ENCODE peak calls at places on chromosomes 1 and 21, in ten cellular contexts. One of them, this sample, is unnamed.
A peak's percentile ranks its signal among the peaks of the same experiment; 100 is the strongest.

GRCh38 chr1:25906644-25907300 is 553 bp upstream of the STMN1 start:
- DNase-seq in NCI-H774: no peak
- DNase-seq in cardiac fibroblast: no peak
- DNase-seq in NCI-H1092 treated with DMSO at 0.1 percent for 48 hours: peak; percentile 80
- DNase-seq in non-pigmented ciliary epithelial cell: no peak
- DNase-seq in NCI-H146: peak; percentile 80
- DNase-seq in T follicular helper cell: peak; percentile 12
- DNase-seq in mucosa of gallbladder: no peak
- DNase-seq in activated CD4-positive, alpha-beta T cell treated with anti-CD3 and anti-CD28 coated beads, Interleukin-2, amount 10 ng/mL, durations not matched to agents 7 days and 5 days: peak; percentile 40
- DNase-seq in pons: peak; percentile 61
- DNase-seq in this sample: peak; percentile 52

GRCh38 chr1:94090761-94091160 is 30.2 kb downstream of the ABCA4 start:
- DNase-seq in NCI-H774: no peak
- DNase-seq in cardiac fibroblast: no peak
- DNase-seq in NCI-H1092 treated with DMSO at 0.1 percent for 48 hours: no peak
- DNase-seq in non-pigmented ciliary epithelial cell: no peak
- DNase-seq in NCI-H146: no peak
- DNase-seq in T follicular helper cell: no peak
- DNase-seq in mucosa of gallbladder: no peak
- DNase-seq in activated CD4-positive, alpha-beta T cell treated with anti-CD3 and anti-CD28 coated beads, Interleukin-2, amount 10 ng/mL, durations not matched to agents 7 days and 5 days: no peak
- DNase-seq in pons: no peak
- DNase-seq in this sample: no peak

GRCh38 chr1:35717911-35718476 is 690 bp downstream of the C1orf216 start:
- DNase-seq in NCI-H774: no peak
- DNase-seq in cardiac fibroblast: peak; percentile 77
- DNase-seq in NCI-H1092 treated with DMSO at 0.1 percent for 48 hours: no peak
- DNase-seq in non-pigmented ciliary epithelial cell: no peak
- DNase-seq in NCI-H146: peak; percentile 9
- DNase-seq in T follicular helper cell: no peak
- DNase-seq in mucosa of gallbladder: peak; percentile 20
- DNase-seq in activated CD4-positive, alpha-beta T cell treated with anti-CD3 and anti-CD28 coated beads, Interleukin-2, amount 10 ng/mL, durations not matched to agents 7 days and 5 days: no peak
- DNase-seq in pons: peak; percentile 57
- DNase-seq in this sample: peak; percentile 44

GRCh38 chr1:18302788-18303413 is 177.8 kb upstream of the KLHDC7A start:
- DNase-seq in NCI-H774: no peak
- DNase-seq in cardiac fibroblast: no peak
- DNase-seq in NCI-H1092 treated with DMSO at 0.1 percent for 48 hours: peak; percentile 28
- DNase-seq in non-pigmented ciliary epithelial cell: no peak
- DNase-seq in NCI-H146: no peak
- DNase-seq in T follicular helper cell: no peak
- DNase-seq in mucosa of gallbladder: no peak
- DNase-seq in activated CD4-positive, alpha-beta T cell treated with anti-CD3 and anti-CD28 coated beads, Interleukin-2, amount 10 ng/mL, durations not matched to agents 7 days and 5 days: peak; percentile 8
- DNase-seq in pons: no peak
- DNase-seq in this sample: peak; percentile 19

GRCh38 chr1:228993106-228993505 is 257.8 kb downstream of the RHOU start:
- DNase-seq in NCI-H774: no peak
- DNase-seq in cardiac fibroblast: no peak
- DNase-seq in NCI-H1092 treated with DMSO at 0.1 percent for 48 hours: no peak
- DNase-seq in non-pigmented ciliary epithelial cell: no peak
- DNase-seq in NCI-H146: no peak
- DNase-seq in T follicular helper cell: no peak
- DNase-seq in mucosa of gallbladder: no peak
- DNase-seq in activated CD4-positive, alpha-beta T cell treated with anti-CD3 and anti-CD28 coated beads, Interleukin-2, amount 10 ng/mL, durations not matched to agents 7 days and 5 days: no peak
- DNase-seq in pons: peak; percentile 65
- DNase-seq in this sample: no peak

GRCh38 chr1:165605246-165605645 is 25.8 kb upstream of the MGST3 start:
- DNase-seq in NCI-H774: no peak
- DNase-seq in cardiac fibroblast: no peak
- DNase-seq in NCI-H1092 treated with DMSO at 0.1 percent for 48 hours: no peak
- DNase-seq in non-pigmented ciliary epithelial cell: no peak
- DNase-seq in NCI-H146: peak; percentile 9
- DNase-seq in T follicular helper cell: no peak
- DNase-seq in mucosa of gallbladder: no peak
- DNase-seq in activated CD4-positive, alpha-beta T cell treated with anti-CD3 and anti-CD28 coated beads, Interleukin-2, amount 10 ng/mL, durations not matched to agents 7 days and 5 days: no peak
- DNase-seq in pons: no peak
- DNase-seq in this sample: no peak

GRCh38 chr1:25148673-25149300 is 83.5 kb downstream of the SYF2 start:
- DNase-seq in NCI-H774: no peak
- DNase-seq in cardiac fibroblast: peak; percentile 25
- DNase-seq in NCI-H1092 treated with DMSO at 0.1 percent for 48 hours: no peak
- DNase-seq in non-pigmented ciliary epithelial cell: no peak
- DNase-seq in NCI-H146: no peak
- DNase-seq in T follicular helper cell: no peak
- DNase-seq in mucosa of gallbladder: peak; percentile 14
- DNase-seq in activated CD4-positive, alpha-beta T cell treated with anti-CD3 and anti-CD28 coated beads, Interleukin-2, amount 10 ng/mL, durations not matched to agents 7 days and 5 days: peak; percentile 59
- DNase-seq in pons: peak; percentile 15
- DNase-seq in this sample: no peak

GRCh38 chr1:63559357-63559756 is 33.9 kb upstream of the PGM1 start:
- DNase-seq in NCI-H774: no peak
- DNase-seq in cardiac fibroblast: no peak
- DNase-seq in NCI-H1092 treated with DMSO at 0.1 percent for 48 hours: no peak
- DNase-seq in non-pigmented ciliary epithelial cell: no peak
- DNase-seq in NCI-H146: no peak
- DNase-seq in T follicular helper cell: no peak
- DNase-seq in mucosa of gallbladder: no peak
- DNase-seq in activated CD4-positive, alpha-beta T cell treated with anti-CD3 and anti-CD28 coated beads, Interleukin-2, amount 10 ng/mL, durations not matched to agents 7 days and 5 days: no peak
- DNase-seq in pons: no peak
- DNase-seq in this sample: no peak

GRCh38 chr1:47477595-47478080 is 39.8 kb downstream of the FOXD2 start:
- DNase-seq in NCI-H774: no peak
- DNase-seq in cardiac fibroblast: no peak
- DNase-seq in NCI-H1092 treated with DMSO at 0.1 percent for 48 hours: no peak
- DNase-seq in non-pigmented ciliary epithelial cell: no peak
- DNase-seq in NCI-H146: no peak
- DNase-seq in T follicular helper cell: no peak
- DNase-seq in mucosa of gallbladder: peak; percentile 78
- DNase-seq in activated CD4-positive, alpha-beta T cell treated with anti-CD3 and anti-CD28 coated beads, Interleukin-2, amount 10 ng/mL, durations not matched to agents 7 days and 5 days: no peak
- DNase-seq in pons: no peak
- DNase-seq in this sample: no peak

GRCh38 chr1:16906873-16907272 is 11.1 kb downstream of the RNU1-2 start:
- DNase-seq in NCI-H774: no peak
- DNase-seq in cardiac fibroblast: no peak
- DNase-seq in NCI-H1092 treated with DMSO at 0.1 percent for 48 hours: no peak
- DNase-seq in non-pigmented ciliary epithelial cell: no peak
- DNase-seq in NCI-H146: no peak
- DNase-seq in T follicular helper cell: no peak
- DNase-seq in mucosa of gallbladder: no peak
- DNase-seq in activated CD4-positive, alpha-beta T cell treated with anti-CD3 and anti-CD28 coated beads, Interleukin-2, amount 10 ng/mL, durations not matched to agents 7 days and 5 days: peak; percentile 5
- DNase-seq in pons: no peak
- DNase-seq in this sample: no peak

GRCh38 chr1:6827081-6827480 is 41.8 kb downstream of the CAMTA1 start:
- DNase-seq in NCI-H774: no peak
- DNase-seq in cardiac fibroblast: no peak
- DNase-seq in NCI-H1092 treated with DMSO at 0.1 percent for 48 hours: no peak
- DNase-seq in non-pigmented ciliary epithelial cell: no peak
- DNase-seq in NCI-H146: no peak
- DNase-seq in T follicular helper cell: no peak
- DNase-seq in mucosa of gallbladder: no peak
- DNase-seq in activated CD4-positive, alpha-beta T cell treated with anti-CD3 and anti-CD28 coated beads, Interleukin-2, amount 10 ng/mL, durations not matched to agents 7 days and 5 days: no peak
- DNase-seq in pons: no peak
- DNase-seq in this sample: no peak

GRCh38 chr1:53766766-53767409 is 27.9 kb upstream of the GLIS1 start:
- DNase-seq in NCI-H774: no peak
- DNase-seq in cardiac fibroblast: peak; percentile 72
- DNase-seq in NCI-H1092 treated with DMSO at 0.1 percent for 48 hours: no peak
- DNase-seq in non-pigmented ciliary epithelial cell: no peak
- DNase-seq in NCI-H146: no peak
- DNase-seq in T follicular helper cell: no peak
- DNase-seq in mucosa of gallbladder: no peak
- DNase-seq in activated CD4-positive, alpha-beta T cell treated with anti-CD3 and anti-CD28 coated beads, Interleukin-2, amount 10 ng/mL, durations not matched to agents 7 days and 5 days: no peak
- DNase-seq in pons: no peak
- DNase-seq in this sample: no peak

GRCh38 chr1:84996846-84997666 is at the start of gene MCOLN2:
- DNase-seq in NCI-H774: peak; percentile 37
- DNase-seq in cardiac fibroblast: peak; percentile 18
- DNase-seq in NCI-H1092 treated with DMSO at 0.1 percent for 48 hours: no peak
- DNase-seq in non-pigmented ciliary epithelial cell: no peak
- DNase-seq in NCI-H146: peak; percentile 43
- DNase-seq in T follicular helper cell: peak; percentile 33
- DNase-seq in mucosa of gallbladder: peak; percentile 20
- DNase-seq in activated CD4-positive, alpha-beta T cell treated with anti-CD3 and anti-CD28 coated beads, Interleukin-2, amount 10 ng/mL, durations not matched to agents 7 days and 5 days: peak; percentile 60
- DNase-seq in pons: no peak
- DNase-seq in this sample: peak; percentile 55

GRCh38 chr21:29018540-29018939 is 609 bp downstream of the RWDD2B start:
- DNase-seq in NCI-H774: no peak
- DNase-seq in cardiac fibroblast: peak; percentile 39
- DNase-seq in NCI-H1092 treated with DMSO at 0.1 percent for 48 hours: no peak
- DNase-seq in non-pigmented ciliary epithelial cell: no peak
- DNase-seq in NCI-H146: no peak
- DNase-seq in T follicular helper cell: no peak
- DNase-seq in mucosa of gallbladder: no peak
- DNase-seq in activated CD4-positive, alpha-beta T cell treated with anti-CD3 and anti-CD28 coated beads, Interleukin-2, amount 10 ng/mL, durations not matched to agents 7 days and 5 days: no peak
- DNase-seq in pons: no peak
- DNase-seq in this sample: no peak

GRCh38 chr1:12181568-12181967 is 14.8 kb downstream of the TNFRSF1B start:
- DNase-seq in NCI-H774: no peak
- DNase-seq in cardiac fibroblast: no peak
- DNase-seq in NCI-H1092 treated with DMSO at 0.1 percent for 48 hours: no peak
- DNase-seq in non-pigmented ciliary epithelial cell: no peak
- DNase-seq in NCI-H146: no peak
- DNase-seq in T follicular helper cell: no peak
- DNase-seq in mucosa of gallbladder: no peak
- DNase-seq in activated CD4-positive, alpha-beta T cell treated with anti-CD3 and anti-CD28 coated beads, Interleukin-2, amount 10 ng/mL, durations not matched to agents 7 days and 5 days: no peak
- DNase-seq in pons: no peak
- DNase-seq in this sample: no peak

GRCh38 chr1:228005511-228006033 is 1.2 kb upstream of the WNT3A start:
- DNase-seq in NCI-H774: no peak
- DNase-seq in cardiac fibroblast: no peak
- DNase-seq in NCI-H1092 treated with DMSO at 0.1 percent for 48 hours: no peak
- DNase-seq in non-pigmented ciliary epithelial cell: no peak
- DNase-seq in NCI-H146: peak; percentile 19
- DNase-seq in T follicular helper cell: no peak
- DNase-seq in mucosa of gallbladder: no peak
- DNase-seq in activated CD4-positive, alpha-beta T cell treated with anti-CD3 and anti-CD28 coated beads, Interleukin-2, amount 10 ng/mL, durations not matched to agents 7 days and 5 days: no peak
- DNase-seq in pons: no peak
- DNase-seq in this sample: no peak

GRCh38 chr1:9859252-9860014 is 35.7 kb upstream of the CLSTN1 start:
- DNase-seq in NCI-H774: no peak
- DNase-seq in cardiac fibroblast: peak; percentile 18
- DNase-seq in NCI-H1092 treated with DMSO at 0.1 percent for 48 hours: no peak
- DNase-seq in non-pigmented ciliary epithelial cell: no peak
- DNase-seq in NCI-H146: no peak
- DNase-seq in T follicular helper cell: no peak
- DNase-seq in mucosa of gallbladder: no peak
- DNase-seq in activated CD4-positive, alpha-beta T cell treated with anti-CD3 and anti-CD28 coated beads, Interleukin-2, amount 10 ng/mL, durations not matched to agents 7 days and 5 days: no peak
- DNase-seq in pons: no peak
- DNase-seq in this sample: no peak

GRCh38 chr21:44083631-44084291 is 23.4 kb upstream of the PWP2 start:
- DNase-seq in NCI-H774: no peak
- DNase-seq in cardiac fibroblast: no peak
- DNase-seq in NCI-H1092 treated with DMSO at 0.1 percent for 48 hours: no peak
- DNase-seq in non-pigmented ciliary epithelial cell: no peak
- DNase-seq in NCI-H146: no peak
- DNase-seq in T follicular helper cell: peak; percentile 66
- DNase-seq in mucosa of gallbladder: no peak
- DNase-seq in activated CD4-positive, alpha-beta T cell treated with anti-CD3 and anti-CD28 coated beads, Interleukin-2, amount 10 ng/mL, durations not matched to agents 7 days and 5 days: peak; percentile 79
- DNase-seq in pons: no peak
- DNase-seq in this sample: peak; percentile 19

GRCh38 chr1:77783141-77783540 is 3.7 kb downstream of the MIGA1 start:
- DNase-seq in NCI-H774: no peak
- DNase-seq in cardiac fibroblast: no peak
- DNase-seq in NCI-H1092 treated with DMSO at 0.1 percent for 48 hours: no peak
- DNase-seq in non-pigmented ciliary epithelial cell: no peak
- DNase-seq in NCI-H146: no peak
- DNase-seq in T follicular helper cell: no peak
- DNase-seq in mucosa of gallbladder: no peak
- DNase-seq in activated CD4-positive, alpha-beta T cell treated with anti-CD3 and anti-CD28 coated beads, Interleukin-2, amount 10 ng/mL, durations not matched to agents 7 days and 5 days: no peak
- DNase-seq in pons: no peak
- DNase-seq in this sample: no peak

GRCh38 chr1:109802901-109803561 is 39.3 kb upstream of the EPS8L3 start:
- DNase-seq in NCI-H774: no peak
- DNase-seq in cardiac fibroblast: no peak
- DNase-seq in NCI-H1092 treated with DMSO at 0.1 percent for 48 hours: no peak
- DNase-seq in non-pigmented ciliary epithelial cell: no peak
- DNase-seq in NCI-H146: peak; percentile 38
- DNase-seq in T follicular helper cell: no peak
- DNase-seq in mucosa of gallbladder: no peak
- DNase-seq in activated CD4-positive, alpha-beta T cell treated with anti-CD3 and anti-CD28 coated beads, Interleukin-2, amount 10 ng/mL, durations not matched to agents 7 days and 5 days: no peak
- DNase-seq in pons: peak; percentile 58
- DNase-seq in this sample: no peak

GRCh38 chr1:154170547-154171221 is 15.8 kb upstream of the NUP210L start:
- DNase-seq in NCI-H774: no peak
- DNase-seq in cardiac fibroblast: no peak
- DNase-seq in NCI-H1092 treated with DMSO at 0.1 percent for 48 hours: no peak
- DNase-seq in non-pigmented ciliary epithelial cell: no peak
- DNase-seq in NCI-H146: no peak
- DNase-seq in T follicular helper cell: no peak
- DNase-seq in mucosa of gallbladder: no peak
- DNase-seq in activated CD4-positive, alpha-beta T cell treated with anti-CD3 and anti-CD28 coated beads, Interleukin-2, amount 10 ng/mL, durations not matched to agents 7 days and 5 days: no peak
- DNase-seq in pons: no peak
- DNase-seq in this sample: no peak

GRCh38 chr21:36388835-36389234 is 3.6 kb downstream of the CHAF1B start:
- DNase-seq in NCI-H774: no peak
- DNase-seq in cardiac fibroblast: peak; percentile 21
- DNase-seq in NCI-H1092 treated with DMSO at 0.1 percent for 48 hours: no peak
- DNase-seq in non-pigmented ciliary epithelial cell: no peak
- DNase-seq in NCI-H146: no peak
- DNase-seq in T follicular helper cell: no peak
- DNase-seq in mucosa of gallbladder: no peak
- DNase-seq in activated CD4-positive, alpha-beta T cell treated with anti-CD3 and anti-CD28 coated beads, Interleukin-2, amount 10 ng/mL, durations not matched to agents 7 days and 5 days: no peak
- DNase-seq in pons: peak; percentile 43
- DNase-seq in this sample: no peak

GRCh38 chr1:12634696-12635202 is 9.1 kb upstream of the AADACL4 start:
- DNase-seq in NCI-H774: no peak
- DNase-seq in cardiac fibroblast: no peak
- DNase-seq in NCI-H1092 treated with DMSO at 0.1 percent for 48 hours: no peak
- DNase-seq in non-pigmented ciliary epithelial cell: no peak
- DNase-seq in NCI-H146: no peak
- DNase-seq in T follicular helper cell: no peak
- DNase-seq in mucosa of gallbladder: no peak
- DNase-seq in activated CD4-positive, alpha-beta T cell treated with anti-CD3 and anti-CD28 coated beads, Interleukin-2, amount 10 ng/mL, durations not matched to agents 7 days and 5 days: no peak
- DNase-seq in pons: no peak
- DNase-seq in this sample: no peak

GRCh38 chr1:89459081-89459480 is 65.5 kb upstream of the LRRC8B start:
- DNase-seq in NCI-H774: no peak
- DNase-seq in cardiac fibroblast: no peak
- DNase-seq in NCI-H1092 treated with DMSO at 0.1 percent for 48 hours: no peak
- DNase-seq in non-pigmented ciliary epithelial cell: no peak
- DNase-seq in NCI-H146: no peak
- DNase-seq in T follicular helper cell: no peak
- DNase-seq in mucosa of gallbladder: no peak
- DNase-seq in activated CD4-positive, alpha-beta T cell treated with anti-CD3 and anti-CD28 coated beads, Interleukin-2, amount 10 ng/mL, durations not matched to agents 7 days and 5 days: no peak
- DNase-seq in pons: no peak
- DNase-seq in this sample: peak; percentile 71

GRCh38 chr1:57307382-57307781 is 116.5 kb downstream of the DAB1 start:
- DNase-seq in NCI-H774: no peak
- DNase-seq in cardiac fibroblast: no peak
- DNase-seq in NCI-H1092 treated with DMSO at 0.1 percent for 48 hours: no peak
- DNase-seq in non-pigmented ciliary epithelial cell: no peak
- DNase-seq in NCI-H146: peak; percentile 1
- DNase-seq in T follicular helper cell: peak; percentile 37
- DNase-seq in mucosa of gallbladder: peak; percentile 10
- DNase-seq in activated CD4-positive, alpha-beta T cell treated with anti-CD3 and anti-CD28 coated beads, Interleukin-2, amount 10 ng/mL, durations not matched to agents 7 days and 5 days: peak; percentile 84
- DNase-seq in pons: no peak
- DNase-seq in this sample: no peak

GRCh38 chr1:214444159-214444939 is 107.1 kb downstream of the PTPN14 start:
- DNase-seq in NCI-H774: no peak
- DNase-seq in cardiac fibroblast: no peak
- DNase-seq in NCI-H1092 treated with DMSO at 0.1 percent for 48 hours: no peak
- DNase-seq in non-pigmented ciliary epithelial cell: no peak
- DNase-seq in NCI-H146: no peak
- DNase-seq in T follicular helper cell: no peak
- DNase-seq in mucosa of gallbladder: no peak
- DNase-seq in activated CD4-positive, alpha-beta T cell treated with anti-CD3 and anti-CD28 coated beads, Interleukin-2, amount 10 ng/mL, durations not matched to agents 7 days and 5 days: no peak
- DNase-seq in pons: no peak
- DNase-seq in this sample: no peak

GRCh38 chr1:180773210-180773865 is 139.4 kb upstream of the KIAA1614 start:
- DNase-seq in NCI-H774: no peak
- DNase-seq in cardiac fibroblast: peak; percentile 79
- DNase-seq in NCI-H1092 treated with DMSO at 0.1 percent for 48 hours: no peak
- DNase-seq in non-pigmented ciliary epithelial cell: no peak
- DNase-seq in NCI-H146: no peak
- DNase-seq in T follicular helper cell: no peak
- DNase-seq in mucosa of gallbladder: no peak
- DNase-seq in activated CD4-positive, alpha-beta T cell treated with anti-CD3 and anti-CD28 coated beads, Interleukin-2, amount 10 ng/mL, durations not matched to agents 7 days and 5 days: no peak
- DNase-seq in pons: no peak
- DNase-seq in this sample: no peak

GRCh38 chr1:6008084-6008415 is 15.8 kb upstream of the NPHP4 start:
- DNase-seq in NCI-H774: no peak
- DNase-seq in cardiac fibroblast: no peak
- DNase-seq in NCI-H1092 treated with DMSO at 0.1 percent for 48 hours: no peak
- DNase-seq in non-pigmented ciliary epithelial cell: no peak
- DNase-seq in NCI-H146: no peak
- DNase-seq in T follicular helper cell: no peak
- DNase-seq in mucosa of gallbladder: no peak
- DNase-seq in activated CD4-positive, alpha-beta T cell treated with anti-CD3 and anti-CD28 coated beads, Interleukin-2, amount 10 ng/mL, durations not matched to agents 7 days and 5 days: no peak
- DNase-seq in pons: no peak
- DNase-seq in this sample: no peak

This sample was measured in testis.